ENCODE peak calls at places on chromosomes 3 and 15, in eight cellular contexts. E, O, W, U, R, S, F and D are unnamed samples.

GRCh38 chr15:68307131-68307928 is 29.8 kb downstream of the FEM1B start:
- DNase-seq in E (no peak), O (no peak), W (peak), U (no peak), R (no peak), S (no peak), F (no peak), D (no peak)

GRCh38 chr3:77392181-77392580 is 352.3 kb downstream of the ROBO2 start:
- DNase-seq in E (no peak), O (no peak), W (no peak), U (no peak), R (no peak), S (no peak), F (no peak), D (no peak)

GRCh38 chr3:187610926-187611545 is 59.2 kb downstream of the SST start:
- DNase-seq in E (no peak), O (no peak), W (no peak), U (no peak), R (no peak), S (no peak), F (no peak), D (no peak)

GRCh38 chr15:81357178-81357686 is 16.8 kb downstream of the TMC3 start:
- DNase-seq in E (no peak), O (no peak), W (no peak), U (no peak), R (no peak), S (no peak), F (no peak), D (no peak)

GRCh38 chr3:142947799-142948575 is 15.5 kb downstream of the PAQR9 start:
- DNase-seq in E (no peak), O (no peak), W (no peak), U (no peak), R (no peak), S (no peak), F (no peak), D (no peak)

GRCh38 chr3:28224430-28224829 is 17.0 kb upstream of the CMC1 start:
- DNase-seq in E (no peak), O (no peak), W (no peak), U (no peak), R (no peak), S (no peak), F (no peak), D (no peak)

GRCh38 chr3:129917423-129918007 is 24.0 kb upstream of the TMCC1 start:
- DNase-seq in E (no peak), O (no peak), W (no peak), U (no peak), R (no peak), S (no peak), F (no peak), D (no peak)

GRCh38 chr15:43132830-43133428 is 457 bp upstream of the TMEM62 start:
- DNase-seq in E (peak), O (no peak), W (no peak), U (no peak), R (no peak), S (no peak), F (no peak), D (no peak)

GRCh38 chr3:152558386-152558785 is 276.5 kb upstream of the P2RY1 start:
- DNase-seq in E (no peak), O (no peak), W (no peak), U (no peak), R (no peak), S (no peak), F (no peak), D (no peak)

GRCh38 chr3:55704521-55704920 is 217.4 kb upstream of the WNT5A start:
- DNase-seq in E (no peak), O (no peak), W (no peak), U (no peak), R (no peak), S (no peak), F (no peak), D (no peak)